ENCODE peak calls at places on chromosomes 12 and 14, in ten cellular contexts. U is stomach, P is IMR-90, J is Peyer's patch, Q is colonic mucosa, A is astrocyte, I is brain microvascular endothelial cell, H is body of pancreas, V is sigmoid colon, T is PC-9. K is an unnamed sample.

GRCh38 chr12:119802472-119802871 is 74.6 kb downstream of the CIT start:
- DNase-seq in P (peak), H (peak), J (no peak), U (no peak), V (peak), T (no peak), A (peak), Q (no peak), I (no peak), K (no peak)

GRCh38 chr12:7068240-7068993 is 7.9 kb downstream of the C1S start:
- DNase-seq in V (peak), H (no peak), I (peak), P (peak), T (peak), U (no peak), J (no peak), A (peak), Q (no peak), K (no peak)

GRCh38 chr14:36835145-36835544 is 173.5 kb downstream of the PAX9 start:
- DNase-seq in V (no peak), A (no peak), I (no peak), H (no peak), J (no peak), Q (no peak), P (no peak), T (peak), U (no peak), K (no peak)

GRCh38 chr12:119195256-119195655 is 16.5 kb downstream of the HSPB8 start:
- DNase-seq in I (no peak), A (no peak), H (no peak), P (no peak), V (no peak), U (no peak), Q (no peak), J (no peak), T (no peak), K (no peak)

GRCh38 chr12:1811281-1811947 is 9.0 kb upstream of the LRTM2 start:
- DNase-seq in A (peak), P (peak), U (no peak), H (no peak), T (no peak), Q (no peak), V (no peak), I (peak), J (no peak), K (peak)

GRCh38 chr12:1398673-1399072 is 195.7 kb downstream of the FBXL14 start:
- DNase-seq in V (no peak), A (no peak), U (no peak), J (no peak), H (no peak), Q (no peak), P (peak), T (no peak), I (no peak), K (no peak)

GRCh38 chr12:120249875-120250795 is 15.4 kb downstream of the PXN start:
- DNase-seq in T (no peak), V (peak), P (no peak), H (no peak), J (peak), U (no peak), Q (no peak), A (no peak), I (no peak), K (no peak)

GRCh38 chr14:22478670-22479069 is 110.4 kb downstream of the DAD1 start:
- DNase-seq in T (no peak), P (no peak), H (no peak), A (peak), U (no peak), Q (no peak), J (no peak), I (no peak), V (no peak), K (no peak)

GRCh38 chr12:22687677-22688076 is 62.7 kb downstream of the ETNK1 start:
- DNase-seq in Q (no peak), A (peak), H (no peak), T (no peak), V (no peak), J (no peak), I (peak), U (no peak), P (peak), K (no peak)

GRCh38 chr12:124577374-124577773 is 10.0 kb upstream of the NCOR2 start:
- DNase-seq in T (no peak), U (no peak), I (no peak), A (no peak), J (no peak), Q (no peak), P (no peak), H (no peak), V (no peak), K (no peak)

GRCh38 chr12:45543887-45544286 is 185.6 kb upstream of the ARID2 start:
- DNase-seq in U (peak), I (peak), J (peak), V (no peak), P (peak), H (peak), A (peak), Q (peak), T (peak), K (peak)

GRCh38 chr12:69684472-69684871 is 14.6 kb downstream of the BEST3 start:
- DNase-seq in T (no peak), U (no peak), Q (no peak), H (no peak), A (no peak), J (no peak), I (no peak), P (no peak), V (no peak), K (no peak)

GRCh38 chr12:12645485-12645884 is 33.8 kb downstream of the CREBL2 start:
- DNase-seq in Q (no peak), U (no peak), A (peak), H (no peak), T (no peak), J (peak), V (no peak), I (peak), P (peak), K (peak)

GRCh38 chr14:25993830-25994229 is 604.0 kb downstream of the NOVA1 start:
- DNase-seq in V (no peak), P (no peak), H (no peak), T (no peak), Q (no peak), A (no peak), J (no peak), U (no peak), I (no peak), K (no peak)

GRCh38 chr14:90886297-90886830 is 70.1 kb upstream of the TTC7B start:
- DNase-seq in I (no peak), V (no peak), T (no peak), A (no peak), H (no peak), P (no peak), J (no peak), U (no peak), Q (no peak), K (no peak)

GRCh38 chr14:29906256-29906885 is 21.3 kb downstream of the PRKD1 start:
- DNase-seq in H (peak), T (peak), A (peak), V (no peak), P (peak), U (peak), I (no peak), J (no peak), Q (no peak), K (no peak)

GRCh38 chr12:69284131-69284530 is 44.8 kb downstream of the CPSF6 start:
- DNase-seq in A (peak), J (peak), Q (peak), H (peak), T (peak), P (peak), V (peak), I (peak), U (peak), K (peak)

GRCh38 chr12:13905795-13906194 is 75.6 kb downstream of the GRIN2B start:
- DNase-seq in J (no peak), V (no peak), Q (no peak), U (no peak), T (no peak), H (no peak), A (no peak), P (no peak), I (no peak), K (no peak)

GRCh38 chr14:57389646-57390036 is 745 bp upstream of the NAA30 start:
- DNase-seq in Q (no peak), V (no peak), A (no peak), T (peak), U (no peak), J (no peak), H (peak), I (no peak), P (no peak), K (peak)

GRCh38 chr14:98725196-98725595 is 546.8 kb downstream of the BCL11B start:
- DNase-seq in P (no peak), I (no peak), J (no peak), T (no peak), A (no peak), V (no peak), Q (no peak), U (no peak), H (no peak), K (no peak)

GRCh38 chr12:111692575-111693210 is 6.8 kb downstream of the ACAD10 start:
- DNase-seq in A (no peak), V (no peak), H (no peak), I (peak), U (no peak), P (peak), J (no peak), T (no peak), Q (no peak), K (no peak)

GRCh38 chr14:74913986-74914573 is 9.0 kb downstream of the RPS6KL1 start:
- DNase-seq in U (peak), V (peak), I (peak), P (peak), T (peak), A (peak), J (no peak), H (peak), Q (peak), K (no peak)

GRCh38 chr12:44976246-44976645 is 74.7 kb downstream of the DBX2 start:
- DNase-seq in H (no peak), J (no peak), T (no peak), P (no peak), Q (no peak), V (no peak), U (no peak), A (no peak), I (no peak), K (no peak)

GRCh38 chr12:116881325-116881866 is at the start of gene HRK:
- DNase-seq in T (peak), V (no peak), A (no peak), H (no peak), P (no peak), U (no peak), Q (no peak), J (no peak), I (no peak), K (no peak)

GRCh38 chr12:4269279-4269991 is 4.1 kb upstream of the CCND2 start:
- DNase-seq in U (peak), J (peak), I (peak), T (no peak), P (peak), A (peak), H (peak), Q (peak), V (peak), K (peak)

GRCh38 chr12:13258212-13258611 is 61.7 kb downstream of the EMP1 start:
- DNase-seq in U (no peak), I (no peak), H (no peak), P (no peak), T (no peak), J (no peak), Q (no peak), V (no peak), A (no peak), K (no peak)

GRCh38 chr12:126747530-126748149 is 1519.3 kb upstream of the TMEM132C start:
- DNase-seq in I (peak), Q (peak), U (peak), H (peak), J (peak), T (no peak), P (no peak), V (no peak), A (peak), K (peak)

GRCh38 chr14:58395815-58396626 is at the start of gene TOMM20L:
- DNase-seq in Q (peak), P (peak), H (peak), J (peak), A (peak), T (peak), U (peak), V (peak), I (peak), K (peak)

GRCh38 chr12:52197371-52198231 is 5.8 kb upstream of the KRT80 start:
- DNase-seq in V (peak), T (peak), U (peak), P (no peak), H (peak), A (no peak), Q (no peak), I (no peak), J (no peak), K (peak)

GRCh38 chr14:81348086-81348485 is 52.0 kb downstream of the STON2 start:
- DNase-seq in H (no peak), I (no peak), J (no peak), U (no peak), Q (no peak), A (no peak), V (no peak), P (no peak), T (no peak), K (no peak)

GRCh38 chr12:78164154-78164553 is 333.5 kb downstream of the NAV3 start:
- DNase-seq in H (no peak), U (no peak), I (no peak), A (no peak), V (no peak), P (no peak), Q (no peak), T (no peak), J (no peak), K (no peak)

GRCh38 chr12:64903738-64904137 is 79.3 kb downstream of the TBC1D30 start:
- DNase-seq in Q (no peak), I (no peak), V (no peak), T (no peak), J (no peak), P (peak), H (no peak), U (no peak), A (peak), K (no peak)

GRCh38 chr14:81169711-81170103 is 51.1 kb downstream of the GTF2A1 start:
- DNase-seq in I (no peak), H (peak), U (peak), A (no peak), V (peak), Q (peak), P (peak), T (no peak), J (peak), K (peak)

GRCh38 chr12:75684678-75685620 is 173.5 kb upstream of the KRR1 start:
- DNase-seq in J (no peak), A (peak), H (no peak), U (no peak), I (peak), T (no peak), P (peak), V (no peak), Q (no peak), K (no peak)

GRCh38 chr12:112185093-112185923 is 59.9 kb downstream of the TRAFD1 start:
- DNase-seq in I (no peak), P (no peak), T (no peak), Q (no peak), U (no peak), A (no peak), J (no peak), H (no peak), V (no peak), K (no peak)

DNA sequence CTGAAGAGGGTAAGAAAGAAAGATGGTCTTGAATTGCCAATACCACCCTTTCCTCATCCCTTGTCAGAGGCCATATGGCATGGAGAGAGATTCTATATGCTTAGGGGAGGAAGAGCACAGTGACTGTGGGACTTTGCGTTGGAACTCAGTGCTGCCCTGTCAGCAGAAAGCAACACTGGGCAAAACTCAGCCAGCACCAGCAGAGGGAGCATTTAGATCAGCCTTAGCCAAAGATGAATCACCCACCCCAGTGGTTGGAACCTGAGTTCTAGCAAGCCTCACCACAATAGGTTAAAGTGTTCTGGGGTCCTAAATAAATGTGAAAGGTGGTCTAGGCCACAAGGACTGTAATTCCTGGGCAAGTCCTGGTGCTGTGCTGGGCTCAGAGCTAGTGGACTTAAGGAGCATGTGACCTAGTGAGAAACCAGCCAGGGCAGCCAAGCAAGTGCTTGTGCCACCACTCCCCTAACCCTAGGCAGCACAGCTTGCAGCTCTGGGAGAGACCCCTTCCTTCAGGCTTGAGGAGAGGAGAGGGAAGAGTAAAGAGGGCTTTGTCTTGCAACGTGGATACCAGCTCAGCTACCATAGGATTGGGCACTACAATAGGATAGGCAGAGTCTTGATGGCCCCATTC is 11.4 kb upstream of the BCAT1 start:
- DNase-seq in Q (no peak), A (peak), I (peak), U (no peak), T (no peak), H (peak), V (no peak), P (peak), J (no peak), K (peak)
- TF ChIP-seq CTCF in Q (no peak), A (peak), I (peak), U (no peak), T (peak), H (peak), V (no peak), P (peak), J (no peak), K (peak)

DNA sequence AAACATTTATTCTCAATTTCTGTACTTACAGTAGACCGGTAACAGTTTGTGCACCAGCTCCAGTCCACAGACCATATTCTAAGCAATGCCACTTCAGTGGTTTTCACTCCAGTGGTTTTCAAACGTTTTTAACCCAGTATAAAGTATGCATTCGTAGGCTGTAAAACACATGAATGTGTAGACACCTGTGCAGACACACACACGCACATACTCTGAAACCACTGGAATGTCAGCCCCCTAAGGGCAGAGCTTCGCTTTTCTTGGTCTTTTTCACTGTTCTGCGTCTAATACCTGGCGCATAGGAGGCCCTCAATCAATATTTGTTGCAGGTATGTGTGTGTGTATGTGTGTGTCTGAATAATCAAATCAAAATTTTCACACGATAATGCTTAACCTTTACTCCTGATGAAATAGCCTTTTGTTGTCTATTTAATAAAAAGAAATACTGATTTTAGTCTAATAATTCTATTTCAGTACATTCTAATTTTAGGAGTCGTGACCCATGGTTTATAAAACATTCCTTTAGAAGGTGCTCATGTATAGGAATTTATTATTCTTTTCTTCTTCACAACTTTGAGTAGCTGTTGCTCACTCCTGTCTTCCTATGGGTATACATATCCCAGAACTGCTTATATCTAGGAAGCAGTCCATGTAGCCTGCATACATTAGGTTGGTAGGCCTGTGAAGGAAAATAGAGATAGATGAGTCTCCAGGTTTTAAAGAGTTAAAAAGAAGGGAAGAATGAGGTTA is 73.6 kb upstream of the REP15 start:
- DNase-seq in V (no peak), A (peak), Q (no peak), U (no peak), J (no peak), I (no peak), T (no peak), P (peak), H (no peak), K (no peak)
- H3K27ac ChIP-seq in V (no peak), A (peak), Q (no peak), U (no peak), J (no peak), I (peak), T (no peak), P (no peak), H (no peak), K (no peak)

GRCh38 chr12:107990325-107990724 is 138.8 kb upstream of the WSCD2 start:
- DNase-seq in U (no peak), J (no peak), T (no peak), P (no peak), I (peak), A (no peak), H (no peak), V (no peak), Q (peak), K (peak)

GRCh38 chr12:107992016-107992415 is 137.1 kb upstream of the WSCD2 start:
- DNase-seq in I (no peak), U (no peak), T (no peak), Q (no peak), V (no peak), H (no peak), P (no peak), A (no peak), J (no peak), K (no peak)

GRCh38 chr12:107998863-107999262 is 130.2 kb upstream of the WSCD2 start:
- DNase-seq in Q (no peak), T (no peak), H (no peak), V (no peak), P (no peak), J (no peak), I (no peak), U (no peak), A (no peak), K (no peak)

DNA sequence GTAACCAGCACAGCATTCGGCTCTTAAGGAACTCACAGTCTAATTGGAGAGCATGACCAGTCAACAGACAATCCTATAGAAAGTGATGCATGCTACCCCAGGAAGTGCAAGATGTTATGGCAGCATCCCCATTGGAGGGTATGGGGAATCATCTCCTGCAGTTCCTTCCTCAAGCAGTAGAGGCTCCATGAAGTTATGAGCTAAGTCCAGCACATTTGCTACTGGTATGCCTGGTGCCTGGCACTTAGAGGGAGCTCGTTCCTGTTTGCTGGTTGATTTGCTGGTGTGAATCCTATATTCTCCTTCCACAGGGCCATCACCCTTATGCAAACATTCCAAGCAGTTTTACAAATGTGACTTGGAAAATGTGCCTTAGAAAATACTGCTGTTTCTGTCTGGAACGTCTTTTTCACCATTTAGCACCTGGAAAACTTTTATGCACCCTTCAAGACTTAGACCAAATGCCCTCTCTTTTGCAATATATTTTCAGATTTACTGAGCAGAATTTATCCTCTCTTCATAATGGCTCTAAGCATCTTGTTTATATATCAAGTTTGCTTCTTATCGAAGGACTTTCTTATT is 136.1 kb upstream of the WSCD2 start:
- DNase-seq in A (peak), J (no peak), I (peak), H (peak), U (no peak), P (peak), Q (peak), T (no peak), V (no peak), K (peak)
- TF ChIP-seq CTCF in A (peak), J (peak), I (peak), H (peak), U (no peak), P (peak), Q (no peak), T (peak), V (no peak), K (peak)

GRCh38 chr14:88179725-88180124 is 143.3 kb downstream of the KCNK10 start:
- DNase-seq in I (no peak), P (no peak), U (no peak), Q (no peak), H (no peak), T (no peak), A (no peak), J (no peak), V (no peak), K (no peak)
- H3K27ac ChIP-seq in I (no peak), P (no peak), U (no peak), Q (no peak), H (no peak), T (no peak), A (no peak), J (no peak), V (no peak), K (no peak)

GRCh38 chr12:56258068-56258819 is at the start of gene ANKRD52:
- DNase-seq in H (peak), Q (peak), V (peak), I (peak), T (peak), P (peak), J (peak), U (peak), A (peak), K (peak)
- TF ChIP-seq CTCF in H (peak), Q (peak), V (peak), I (peak), T (peak), P (peak), J (peak), U (peak), A (peak), K (peak)

GRCh38 chr14:50381823-50382287 is 14.8 kb downstream of the CDKL1 start:
- DNase-seq in J (no peak), Q (no peak), I (no peak), V (no peak), H (peak), P (no peak), A (no peak), T (no peak), U (no peak), K (no peak)
- H3K27ac ChIP-seq in J (peak), Q (no peak), I (no peak), V (no peak), H (peak), P (no peak), A (no peak), T (no peak), U (no peak), K (no peak)

K was measured in HL-60.